ENCODE peak calls at places on chromosome 3, in four cellular contexts. Z is GM12865, J is ovary, K is AG09309. Q is an unnamed sample.

GRCh38 chr3:168091299-168091852 is 4.3 kb downstream of the GOLIM4 start:
- DNase-seq in K (no peak), J (no peak), Z (no peak), Q (no peak)

GRCh38 chr3:32340639-32341365 is 50.9 kb upstream of the CMTM7 start:
- DNase-seq in K (no peak), Z (peak), J (no peak), Q (no peak)

GRCh38 chr3:111851511-111851954 is 7.5 kb upstream of the PHLDB2 start:
- DNase-seq in K (peak), J (no peak), Z (no peak), Q (peak)

GRCh38 chr3:121660356-121661171 is at the start of gene HCLS1:
- DNase-seq in Z (peak), K (no peak), J (no peak), Q (peak)

GRCh38 chr3:179330438-179330837 is 7.6 kb downstream of the ZNF639 start:
- DNase-seq in J (no peak), K (no peak), Z (no peak), Q (peak)

GRCh38 chr3:177144922-177145321 is 52.4 kb downstream of the TBL1XR1 start:
- DNase-seq in K (no peak), J (no peak), Z (peak), Q (no peak)

GRCh38 chr3:179732661-179733348 is 80.0 kb downstream of the USP13 start:
- DNase-seq in Z (no peak), J (no peak), K (no peak), Q (peak)

GRCh38 chr3:139534444-139534812 is 5.1 kb downstream of the RBP1 start:
- DNase-seq in K (peak), J (peak), Z (peak), Q (peak)

GRCh38 chr3:55157736-55158135 is 229.9 kb upstream of the LRTM1 start:
- DNase-seq in K (no peak), J (no peak), Z (no peak), Q (peak)

GRCh38 chr3:122776675-122777074 is 17.0 kb downstream of the HSPBAP1 start:
- DNase-seq in K (no peak), J (no peak), Z (no peak), Q (no peak)

GRCh38 chr3:100040846-100041245 is 73.5 kb downstream of the FILIP1L start:
- DNase-seq in J (no peak), Z (no peak), K (no peak), Q (peak)

GRCh38 chr3:190385835-190386688 is 1.9 kb upstream of the CLDN16 start:
- DNase-seq in J (no peak), K (peak), Z (no peak), Q (peak)

GRCh38 chr3:174438501-174439156 is 420.5 kb upstream of the NAALADL2 start:
- DNase-seq in K (no peak), Z (no peak), J (no peak), Q (peak)

GRCh38 chr3:105899528-105899927 is 30.7 kb upstream of the CBLB start:
- DNase-seq in Z (no peak), J (no peak), K (peak), Q (peak)

GRCh38 chr3:168024537-168024941 is 71.2 kb downstream of the GOLIM4 start:
- DNase-seq in K (peak), Z (no peak), J (no peak), Q (peak)

GRCh38 chr3:78666458-78666800 is 1101.4 kb downstream of the ROBO1 start:
- DNase-seq in K (no peak), Z (no peak), J (no peak), Q (peak)

GRCh38 chr3:152574461-152575079 is 260.4 kb upstream of the P2RY1 start:
- DNase-seq in J (peak), K (peak), Z (peak), Q (peak)

GRCh38 chr3:174295336-174295735 is 563.8 kb upstream of the NAALADL2 start:
- DNase-seq in J (no peak), Z (no peak), K (peak), Q (no peak)

GRCh38 chr3:4398120-4398740 is 68.8 kb downstream of the SUMF1 start:
- DNase-seq in J (no peak), K (no peak), Z (no peak), Q (peak)

GRCh38 chr3:102174312-102174712 is 260.5 kb upstream of the ZPLD1 start:
- DNase-seq in Z (no peak), J (no peak), K (peak), Q (peak)

GRCh38 chr3:170909129-170909903 is 879 bp upstream of the EIF5A2 start:
- DNase-seq in Z (no peak), K (peak), J (no peak), Q (peak)

GRCh38 chr3:48430359-48431101 is 644 bp upstream of the PLXNB1 start:
- DNase-seq in J (peak), K (no peak), Z (no peak), Q (no peak)
- H3K4me3 ChIP-seq in J (peak), K (peak), Z (no peak), Q (no peak)

GRCh38 chr3:31137718-31138465 is 243.4 kb upstream of the GADL1 start:
- DNase-seq in K (no peak), J (no peak), Z (no peak), Q (no peak)

GRCh38 chr3:31129241-31129640 is 234.8 kb upstream of the GADL1 start:
- DNase-seq in Z (peak), J (no peak), K (no peak), Q (no peak)

GRCh38 chr3:31135546-31135945 is 241.1 kb upstream of the GADL1 start:
- DNase-seq in Z (no peak), J (no peak), K (no peak), Q (no peak)

GRCh38 chr3:31133541-31133940 is 239.1 kb upstream of the GADL1 start:
- DNase-seq in J (no peak), Z (no peak), K (no peak), Q (no peak)

DNA sequence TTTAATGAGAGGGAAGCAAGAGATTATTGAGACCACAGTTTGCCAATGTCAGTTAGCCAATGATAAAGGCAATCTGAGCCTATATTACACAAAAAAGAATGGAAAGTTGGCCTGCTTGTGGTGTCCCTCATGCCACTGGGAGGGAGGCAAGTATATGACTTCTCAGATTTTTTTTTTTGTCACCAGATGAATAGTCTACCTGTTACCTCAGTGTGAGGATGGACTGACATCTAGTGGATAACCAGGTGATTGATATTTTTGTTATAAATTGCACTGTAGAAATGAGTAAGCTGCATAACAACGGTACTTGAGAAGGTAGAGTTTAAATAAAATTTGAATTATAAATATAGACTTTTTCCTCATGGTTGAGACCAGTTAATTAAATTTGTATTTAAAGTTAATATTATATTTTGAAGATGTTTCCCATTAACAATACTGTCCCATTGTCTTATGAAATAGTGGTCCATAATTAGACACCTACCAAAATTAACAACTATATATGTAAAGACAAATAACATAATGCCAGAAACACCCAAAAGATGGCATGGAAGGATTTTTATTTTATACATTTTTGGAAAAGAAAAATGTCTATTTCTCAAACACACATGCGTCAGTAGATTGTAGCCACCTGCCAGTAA is 237.8 kb upstream of the GADL1 start:
- DNase-seq in Z (peak), K (peak), J (no peak), Q (peak)
- TF ChIP-seq CTCF in Z (peak), K (peak), J (no peak), Q (peak)

GRCh38 chr3:151460774-151461450 is at the start of gene IGSF10:
- DNase-seq in Z (no peak), K (no peak), J (peak), Q (no peak)
- H3K4me3 ChIP-seq in Z (no peak), K (peak), J (peak), Q (peak)

DNA sequence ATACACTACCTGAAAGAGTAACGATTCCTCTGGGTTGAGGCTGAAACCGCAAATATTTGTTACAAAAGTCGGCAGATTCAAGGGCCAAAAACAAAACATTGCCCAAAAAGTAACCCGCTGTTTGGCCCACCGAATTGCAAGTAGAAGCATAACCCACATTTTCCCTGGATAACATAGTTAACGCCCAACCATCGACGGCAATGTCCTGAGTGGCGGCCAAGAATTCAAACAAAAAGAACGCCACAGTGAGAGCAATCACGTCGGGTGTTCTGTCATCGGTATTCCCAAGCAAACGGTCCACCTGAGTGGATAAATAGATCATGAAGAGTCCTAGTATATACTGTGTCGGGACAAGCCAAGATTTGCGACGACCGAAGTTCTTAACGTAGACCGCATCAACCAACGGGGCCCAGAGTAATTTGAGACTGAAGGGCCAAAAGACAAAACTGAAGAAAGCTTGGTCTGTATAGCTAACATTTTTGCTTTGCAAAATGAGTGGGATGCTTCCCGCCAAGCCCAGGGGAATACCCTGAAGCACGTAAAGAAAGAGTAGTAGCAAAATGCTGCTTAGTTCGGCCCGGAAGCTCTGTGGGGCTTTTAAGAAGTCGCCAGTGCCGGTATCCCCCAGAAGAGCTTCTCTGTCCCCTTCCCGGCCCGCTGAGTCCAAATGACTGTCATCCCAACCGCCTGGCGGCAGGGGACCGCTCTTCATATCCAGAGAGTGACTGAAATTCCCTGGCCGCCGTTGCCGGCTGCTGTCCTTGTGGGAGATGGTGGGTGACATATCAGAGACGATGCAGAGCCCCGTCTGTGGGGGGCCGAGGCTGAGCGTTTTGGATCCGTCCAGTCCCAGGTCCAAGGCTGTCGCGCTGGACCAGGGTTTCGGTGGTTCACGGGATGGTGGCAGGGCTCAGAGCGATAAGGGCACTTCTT is 747 bp downstream of the SLC33A1 start:
- DNase-seq in K (no peak), J (peak), Z (peak), Q (peak)
- TF ChIP-seq CTCF in K (no peak), J (no peak), Z (no peak), Q (no peak)

GRCh38 chr3:3113042-3113709 is 3.0 kb upstream of the IL5RA start:
- DNase-seq in Z (no peak), K (no peak), J (no peak), Q (no peak)

GRCh38 chr3:3110749-3111361 is 681 bp upstream of the IL5RA start:
- DNase-seq in K (no peak), J (no peak), Z (peak), Q (no peak)

GRCh38 chr3:3109407-3110298 is 521 bp downstream of the IL5RA start:
- DNase-seq in J (no peak), K (no peak), Z (peak), Q (no peak)

GRCh38 chr3:3107858-3108257 is 2.3 kb downstream of the IL5RA start:
- DNase-seq in Z (no peak), J (no peak), K (no peak), Q (no peak)

DNA sequence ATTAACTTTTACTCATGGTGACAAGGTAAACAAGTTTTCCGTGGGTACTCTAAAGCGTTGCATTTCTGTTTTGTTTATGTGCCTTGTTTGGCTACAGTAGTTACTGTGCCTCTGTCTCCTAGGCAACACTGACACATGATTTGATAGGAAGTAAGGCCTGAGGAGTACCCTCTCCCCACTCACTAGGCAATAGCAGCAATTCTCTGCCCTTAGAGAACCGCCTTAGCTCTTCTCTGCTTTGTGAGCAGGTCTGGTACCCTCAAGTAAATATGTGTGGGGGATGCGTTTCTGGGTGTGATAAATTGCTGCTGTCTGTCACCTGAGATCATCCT is at the start of gene IL5RA:
- DNase-seq in Z (peak), K (no peak), J (no peak), Q (no peak)
- H3K4me3 ChIP-seq in Z (no peak), K (no peak), J (no peak), Q (no peak)

DNA sequence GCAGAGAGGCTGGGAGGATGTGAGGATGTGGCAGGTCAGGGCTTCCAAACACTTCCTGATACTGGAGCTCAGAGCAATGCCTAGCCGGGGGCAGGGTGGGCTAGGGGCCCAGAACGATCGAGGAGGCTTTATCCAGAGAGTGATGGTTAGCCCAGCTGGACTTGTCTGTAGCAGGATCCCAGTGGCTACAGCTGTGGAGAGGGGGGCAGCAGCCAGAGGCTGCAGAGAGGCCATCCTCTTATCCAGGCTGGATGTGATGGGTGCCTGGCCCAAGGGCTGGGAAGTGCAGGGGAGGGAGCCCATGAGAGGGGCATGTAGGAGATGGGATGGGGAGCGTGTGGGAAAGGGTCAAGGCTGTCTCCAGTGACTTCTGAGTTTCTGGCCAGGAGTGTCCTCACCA is 4.6 kb downstream of the PARP3 start:
- DNase-seq in K (no peak), J (no peak), Z (no peak), Q (no peak)
- TF ChIP-seq CTCF in K (no peak), J (no peak), Z (no peak), Q (no peak)

DNA sequence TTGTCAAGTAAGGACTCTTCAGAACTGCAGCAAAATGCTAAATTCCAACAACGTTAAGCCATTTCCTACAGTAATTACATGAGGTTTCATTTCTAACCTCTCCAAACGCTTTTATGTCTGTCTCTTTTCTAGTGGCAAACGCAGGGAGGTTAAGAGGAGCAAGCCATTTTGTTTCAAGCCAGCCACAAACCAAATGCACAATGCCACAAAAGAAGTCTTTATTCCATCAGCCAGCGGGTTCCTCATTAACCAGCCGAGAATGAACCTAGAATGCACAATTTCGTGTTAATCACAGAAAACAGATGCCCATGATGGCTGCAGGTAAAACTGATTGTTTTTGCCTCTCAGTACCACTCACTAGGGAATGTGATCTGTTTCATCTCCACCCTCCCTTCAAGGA is 277.3 kb downstream of the MAGI1 start:
- DNase-seq in K (no peak), J (no peak), Z (no peak), Q (no peak)
- H3K4me3 ChIP-seq in K (no peak), J (no peak), Z (no peak), Q (no peak)

DNA sequence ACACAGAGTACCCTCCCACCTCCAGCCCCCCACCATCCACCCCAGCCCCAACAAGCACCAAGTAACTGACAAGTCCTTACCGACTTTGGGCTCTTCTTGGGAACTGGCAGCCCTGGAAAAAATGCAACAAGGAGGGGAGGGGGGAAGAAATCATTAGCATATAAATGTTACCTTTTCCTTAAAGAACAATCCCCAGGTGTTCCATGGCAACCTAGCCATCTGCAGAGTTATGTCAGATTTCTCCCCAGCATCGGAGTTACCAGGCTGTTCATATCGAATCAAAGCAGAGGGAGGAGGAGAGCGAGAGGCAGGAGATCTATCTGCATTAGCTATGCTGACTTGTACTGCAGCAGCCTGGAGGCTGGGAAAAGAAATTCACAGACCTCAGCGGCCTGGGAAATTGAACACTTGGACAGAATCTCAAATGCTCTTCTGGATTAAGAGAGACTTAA is 637.3 kb downstream of the MAGI1 start:
- DNase-seq in K (no peak), Z (no peak), J (no peak), Q (no peak)
- TF ChIP-seq CTCF in K (no peak), Z (no peak), J (no peak), Q (no peak)